ENCODE peak calls at places on chromosomes 16 and 17, in seven cellular contexts. Z is sigmoid colon, T is H7, W is AG10803, F is astrocyte of the cerebellum, D is AG04449, E is tibial nerve. H is an unnamed sample.

GRCh38 chr17:27209316-27209715 is 84.6 kb upstream of the WSB1 start:
- DNase-seq in Z (no peak), T (no peak), W (no peak), F (no peak), D (no peak), E (no peak), H (no peak)

GRCh38 chr17:63249256-63250006 is 196.7 kb downstream of the CYB561 start:
- DNase-seq in Z (no peak), T (no peak), W (peak; percentile 59), F (peak; percentile 28), D (no peak), E (no peak), H (peak; percentile 17)

GRCh38 chr17:15490634-15491261 is 23.3 kb upstream of the CDRT4 start:
- DNase-seq in Z (peak; percentile 87), T (peak; percentile 69), W (peak; percentile 71), F (peak; percentile 9), D (no peak), E (peak; percentile 56), H (peak; percentile 13)

GRCh38 chr17:16304832-16305231 is 48.4 kb downstream of the CENPV start:
- DNase-seq in Z (no peak), T (peak; percentile 61), W (peak; percentile 25), F (no peak), D (no peak), E (no peak), H (peak; percentile 20)

GRCh38 chr17:78537217-78537860 is 39.9 kb downstream of the DNAH17 start:
- DNase-seq in Z (peak; percentile 46), T (no peak), W (no peak), F (no peak), D (no peak), E (no peak), H (no peak)

GRCh38 chr16:88924834-88925539 is 52.0 kb downstream of the CBFA2T3 start:
- DNase-seq in Z (no peak), T (peak; percentile 94), W (peak; percentile 78), F (peak; percentile 47), D (peak; percentile 42), E (no peak), H (peak; percentile 82)

GRCh38 chr17:18219016-18219415 is 6.4 kb upstream of the LLGL1 start:
- DNase-seq in Z (no peak), T (no peak), W (peak; percentile 38), F (peak; percentile 55), D (no peak), E (no peak), H (no peak)

GRCh38 chr17:72945468-72945867 is 147.0 kb downstream of the SLC39A11 start:
- DNase-seq in Z (no peak), T (no peak), W (no peak), F (no peak), D (no peak), E (no peak), H (no peak)

GRCh38 chr17:55432358-55433028 is 10.9 kb upstream of the MMD start:
- DNase-seq in Z (no peak), T (no peak), W (peak; percentile 58), F (no peak), D (no peak), E (no peak), H (no peak)

GRCh38 chr17:33521784-33522183 is 228.7 kb upstream of the ASIC2 start:
- DNase-seq in Z (no peak), T (peak; percentile 91), W (no peak), F (no peak), D (no peak), E (no peak), H (no peak)

GRCh38 chr16:813204-813915 is 12.8 kb upstream of the GNG13 start:
- DNase-seq in Z (no peak), T (peak; percentile 98), W (peak; percentile 6), F (no peak), D (no peak), E (no peak), H (no peak)

GRCh38 chr16:19765860-19766553 is 47.9 kb downstream of the IQCK start:
- DNase-seq in Z (peak; percentile 70), T (peak; percentile 44), W (no peak), F (no peak), D (no peak), E (peak; percentile 29), H (no peak)

GRCh38 chr16:11232852-11233726 is 22.9 kb downstream of the SOCS1 start:
- DNase-seq in Z (no peak), T (peak; percentile 89), W (no peak), F (no peak), D (no peak), E (no peak), H (no peak)

GRCh38 chr17:44903012-44903685 is 3.9 kb upstream of the EFTUD2 start:
- DNase-seq in Z (no peak), T (no peak), W (no peak), F (no peak), D (no peak), E (no peak), H (no peak)

GRCh38 chr16:53872248-53873221 is 168.6 kb downstream of the FTO start:
- DNase-seq in Z (no peak), T (no peak), W (peak; percentile 91), F (peak; percentile 88), D (peak; percentile 79), E (no peak), H (peak; percentile 69)

GRCh38 chr17:31926100-31926729 is 10.6 kb upstream of the SUZ12 start:
- DNase-seq in Z (no peak), T (no peak), W (no peak), F (no peak), D (no peak), E (no peak), H (no peak)

GRCh38 chr16:4940719-4941118 is 3.8 kb upstream of the PPL start:
- DNase-seq in Z (no peak), T (peak; percentile 55), W (no peak), F (no peak), D (no peak), E (no peak), H (no peak)

GRCh38 chr17:36014946-36015345 is 2.8 kb downstream of the CCL23 start:
- DNase-seq in Z (no peak), T (no peak), W (no peak), F (no peak), D (no peak), E (no peak), H (no peak)

GRCh38 chr17:63150994-63151464 is 185.0 kb downstream of the TANC2 start:
- DNase-seq in Z (no peak), T (no peak), W (peak; percentile 55), F (no peak), D (no peak), E (no peak), H (peak; percentile 39)

GRCh38 chr17:70013911-70014310 is 61.1 kb upstream of the KCNJ16 start:
- DNase-seq in Z (no peak), T (no peak), W (no peak), F (peak; percentile 88), D (no peak), E (no peak), H (no peak)

GRCh38 chr17:48627242-48627597 is 1.1 kb upstream of the HOXB9 start:
- DNase-seq in Z (no peak), T (no peak), W (no peak), F (no peak), D (no peak), E (no peak), H (no peak)

GRCh38 chr17:28745777-28746473 is 2.1 kb downstream of the TRAF4 start:
- DNase-seq in Z (no peak), T (peak; percentile 69), W (no peak), F (no peak), D (no peak), E (no peak), H (no peak)

DNA sequence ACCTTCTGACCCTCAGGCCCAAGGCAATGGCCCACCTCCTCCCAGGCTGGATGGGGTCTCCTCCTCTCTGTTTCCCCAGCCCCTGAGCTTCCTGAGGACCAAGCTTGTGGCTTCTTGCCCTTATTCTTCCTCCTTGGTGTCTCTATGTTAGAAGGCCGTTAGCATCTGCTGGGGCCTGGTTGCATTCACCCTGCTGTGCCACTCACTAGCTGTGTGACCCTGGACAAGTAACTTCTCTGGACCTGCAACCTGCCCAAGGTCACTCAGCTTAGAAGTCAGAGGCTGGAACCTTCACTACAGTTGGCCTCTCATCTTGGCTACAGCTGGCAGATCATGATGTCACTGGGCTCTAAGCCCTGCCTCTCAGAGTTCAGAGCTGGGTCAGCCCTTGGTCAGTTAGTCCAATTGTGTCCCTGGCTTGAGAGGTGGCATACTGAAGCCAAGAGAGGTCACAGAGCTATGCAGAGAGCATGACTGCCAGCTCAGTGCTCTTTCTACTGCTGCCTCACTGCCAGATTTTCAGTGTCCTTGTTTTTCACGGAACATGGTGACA is 3.0 kb downstream of the MT2A start:
- DNase-seq in Z (no peak), T (no peak), W (peak; percentile 55), F (no peak), D (no peak), E (no peak), H (no peak)
- H3K4me3 ChIP-seq in Z (no peak overlapping the region), T (no peak overlapping the region), W (no peak overlapping the region), F (no peak overlapping the region), D (no peak overlapping the region), E (no peak overlapping the region), H (no peak overlapping the region)

GRCh38 chr16:85169333-85170065 is 57.2 kb upstream of the CIBAR2 start:
- DNase-seq in Z (no peak), T (no peak), W (peak; percentile 46), F (no peak), D (no peak), E (no peak), H (no peak)

GRCh38 chr16:85172465-85173071 is 60.3 kb upstream of the CIBAR2 start:
- DNase-seq in Z (no peak), T (peak; percentile 85), W (peak; percentile 54), F (no peak), D (no peak), E (no peak), H (no peak)

GRCh38 chr16:85170066-85171003 is 58.1 kb upstream of the CIBAR2 start:
- DNase-seq in Z (no peak), T (peak; percentile 85), W (no peak), F (no peak), D (no peak), E (no peak), H (no peak)

GRCh38 chr16:85171809-85172464 is 59.7 kb upstream of the CIBAR2 start:
- DNase-seq in Z (no peak), T (no peak), W (peak; percentile 11), F (no peak), D (no peak), E (no peak), H (no peak)

GRCh38 chr16:85171004-85171808 is 58.9 kb upstream of the CIBAR2 start:
- DNase-seq in Z (no peak), T (peak; percentile 66), W (no peak), F (no peak), D (no peak), E (no peak), H (no peak)
- H3K4me3 ChIP-seq in Z (peak overlapping the region; percentile 66), T (no peak overlapping the region), W (peak overlapping the region; percentile 87), F (peak overlapping the region; percentile 41), D (peak overlapping the region; percentile 66), E (no peak overlapping the region), H (peak overlapping the region; percentile 59)

DNA sequence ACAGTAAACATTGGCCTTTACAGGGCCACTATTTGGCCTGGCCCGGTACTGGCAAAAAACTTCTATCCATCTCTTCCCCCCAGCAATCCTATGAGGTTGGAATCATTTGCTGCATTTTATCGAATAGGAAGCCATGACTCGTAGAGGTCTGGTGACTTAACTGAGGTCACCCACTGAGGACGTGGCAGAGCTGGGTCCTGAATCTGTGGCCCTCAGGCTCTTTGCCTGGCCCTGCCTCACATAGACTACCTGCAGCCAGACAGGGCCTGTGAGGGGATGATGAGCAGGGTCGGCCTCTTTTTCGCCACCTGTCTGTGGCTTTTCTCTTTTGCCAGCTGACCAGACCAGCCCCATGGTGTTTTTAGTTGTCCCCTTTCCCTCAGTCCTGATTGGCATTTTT is 1.9 kb downstream of the PPP4C start:
- DNase-seq in Z (no peak), T (no peak), W (no peak), F (no peak), D (no peak), E (no peak), H (no peak)
- H3K4me3 ChIP-seq in Z (no peak overlapping the region), T (no peak overlapping the region), W (peak overlapping the region; percentile 95), F (no peak overlapping the region), D (peak overlapping the region; percentile 96), E (no peak overlapping the region), H (peak overlapping the region; percentile 94)

GRCh38 chr16:56670640-56670934 is 973 bp downstream of the MT1H start:
- DNase-seq in Z (no peak), T (no peak), W (no peak), F (no peak), D (no peak), E (no peak), H (no peak)
- H3K4me3 ChIP-seq in Z (no peak overlapping the region), T (no peak overlapping the region), W (no peak overlapping the region), F (no peak overlapping the region), D (no peak overlapping the region), E (no peak overlapping the region), H (no peak overlapping the region)